ENCODE peak calls at places on chromosomes 2 and 18, in seven cellular contexts. Q is AML-193; E is HFFc6; J is activated CD4-positive, alpha-beta T cell treated with anti-CD3 and anti-CD28 coated beads, Interleukin-2, amount 10 ng/mL, durations not matched to agents 7 days and 5 days; U is activated effector memory CD4-positive, alpha-beta T cell treated with Interleukin-2 at 50 U/mL for 16 hours; S is KBM-7; A is CD8-positive, alpha-beta T cell. L is an unnamed sample.

GRCh38 chr2:39981877-39982276 is 202.8 kb upstream of the THUMPD2 start:
- DNase-seq in Q (no peak), E (no peak), J (no peak), U (no peak), S (no peak), A (no peak), L (no peak)

GRCh38 chr2:37560241-37560848 is 111.1 kb downstream of the CDC42EP3 start:
- DNase-seq in Q (no peak), E (no peak), J (no peak), U (no peak), S (no peak), A (no peak), L (no peak)

GRCh38 chr18:74459877-74460276 is 2.8 kb upstream of the DIPK1C start:
- DNase-seq in Q (no peak), E (no peak), J (no peak), U (no peak), S (no peak), A (no peak), L (no peak)

GRCh38 chr2:181656450-181657261 is at the start of gene CERKL:
- DNase-seq in Q (no peak), E (no peak), J (peak; percentile 12), U (no peak), S (no peak), A (no peak), L (peak; percentile 79)

GRCh38 chr2:3747032-3747654 is 43.8 kb downstream of the DCDC2C start:
- DNase-seq in Q (no peak), E (no peak), J (no peak), U (no peak), S (no peak), A (no peak), L (no peak)

GRCh38 chr2:239816571-239816970 is 208.6 kb downstream of the NDUFA10 start:
- DNase-seq in Q (no peak), E (no peak), J (no peak), U (no peak), S (no peak), A (no peak), L (no peak)

GRCh38 chr18:64295839-64296238 is 147.0 kb upstream of the LINC00305 start:
- DNase-seq in Q (no peak), E (no peak), J (no peak), U (no peak), S (no peak), A (no peak), L (no peak)

GRCh38 chr18:80228051-80228848 is 19.1 kb downstream of the PARD6G start:
- DNase-seq in Q (no peak), E (no peak), J (no peak), U (no peak), S (no peak), A (no peak), L (no peak)

L was measured in iPS DF 6.9.